ENCODE peak calls at places on chromosomes 4 and X, in nine cellular contexts. G, R, M, B, O, P, E, L and Q are unnamed samples. For H3K4me1 and H3K9me3, the result is how much of the 10 kb centered on the place peaks cover.

GRCh38 chrX:13994681-13995080 is 35.0 kb downstream of the GEMIN8 start:
- DNase-seq in P (no peak), G (no peak), L (no peak), M (no peak), E (no peak), R (no peak), B (no peak), O (no peak), Q (no peak)

GRCh38 chrX:66163447-66163846 is 600 bp upstream of the HEPH start:
- DNase-seq in E (no peak), M (no peak), B (no peak), R (no peak), G (no peak), O (no peak), P (no peak), L (no peak), Q (no peak)

GRCh38 chrX:40098264-40099045 is 697 bp upstream of the BCOR start:
- DNase-seq in E (no peak), O (peak), R (no peak), L (no peak), M (peak), G (peak), P (no peak), B (peak), Q (peak)

GRCh38 chr4:109184421-109184956 is 118.0 kb downstream of the COL25A1 start:
- DNase-seq in G (no peak), O (no peak), E (no peak), M (peak), L (no peak), P (no peak), B (no peak), R (no peak), Q (no peak)

GRCh38 chrX:39815621-39816020 is 282.1 kb downstream of the BCOR start:
- DNase-seq in L (peak), P (no peak), E (no peak), B (no peak), R (no peak), O (no peak), G (no peak), M (no peak), Q (no peak)

GRCh38 chrX:67734111-67734753 is 190.4 kb downstream of the AR start:
- DNase-seq in B (no peak), P (no peak), O (no peak), L (no peak), R (no peak), G (no peak), E (no peak), M (no peak), Q (no peak)

GRCh38 chr4:133151301-133151680 is 2.2 kb downstream of the PCDH10 start:
- DNase-seq in E (no peak), M (no peak), L (no peak), B (no peak), R (no peak), P (no peak), O (no peak), G (peak), Q (no peak)

GRCh38 chr4:115580901-115581300 is 467.5 kb upstream of the NDST4 start:
- DNase-seq in R (no peak), B (no peak), G (no peak), P (no peak), O (no peak), E (no peak), L (no peak), M (no peak), Q (no peak)

GRCh38 chr4:121706595-121707021 is 9.8 kb upstream of the ANXA5 start:
- DNase-seq in M (no peak), P (no peak), E (no peak), L (peak), G (no peak), B (no peak), R (no peak), O (no peak), Q (no peak)

GRCh38 chr4:89906787-89907521 is 12.3 kb downstream of the MMRN1 start:
- DNase-seq in M (no peak), L (no peak), R (no peak), P (no peak), O (no peak), G (no peak), E (no peak), B (no peak), Q (no peak)

GRCh38 chr4:146110847-146111485 is 64.6 kb upstream of the LSM6 start:
- DNase-seq in O (no peak), B (no peak), R (no peak), L (no peak), P (no peak), E (no peak), M (no peak), G (no peak), Q (no peak)
- H3K4me1 ChIP-seq in O (under half), B (under half), R (under half), L (under half), P (under half), E (under half), M (under half), G (under half), Q (under half)

GRCh38 chr4:1588306-1588705 is 95.8 kb downstream of the FAM53A start:
- DNase-seq in E (no peak), G (no peak), B (no peak), O (no peak), M (no peak), P (no peak), R (peak), L (no peak), Q (no peak)
- H3K9me3 ChIP-seq in E (under half), G (under half), B (under half), O (under half), M (under half), P (under half), R (under half), L (under half), Q (under half)

GRCh38 chr4:42339935-42340406 is 57.3 kb upstream of the SHISA3 start:
- DNase-seq in M (peak), P (no peak), O (peak), G (no peak), E (no peak), B (no peak), R (no peak), L (peak), Q (no peak)
- TF ChIP-seq POLR2A in M (no peak), P (no peak), O (no peak), G (no peak), E (no peak), B (no peak), R (no peak), L (no peak), Q (no peak)

GRCh38 chr4:147814334-147814733 is 82.4 kb downstream of the ARHGAP10 start:
- DNase-seq in O (no peak), G (no peak), P (no peak), M (no peak), R (no peak), B (no peak), L (no peak), E (no peak), Q (no peak)
- H3K4me1 ChIP-seq in O (under half), G (under half), P (under half), M (half or more), R (half or more), B (under half), L (under half), E (under half), Q (half or more)

GRCh38 chr4:54230479-54231418 is 1.7 kb downstream of the PDGFRA start:
- DNase-seq in L (no peak), R (peak), B (peak), P (peak), M (peak), O (peak), E (no peak), G (peak), Q (no peak)
- H3K9me3 ChIP-seq in L (under half), R (under half), B (under half), P (under half), M (under half), O (under half), E (under half), G (under half), Q (under half)

GRCh38 chr4:20700007-20700761 is at the start of gene PACRGL:
- DNase-seq in B (peak), O (peak), R (peak), P (peak), L (peak), M (peak), E (peak), G (peak), Q (peak)
- TF ChIP-seq POLR2A in B (no peak), O (peak), R (peak), P (peak), L (peak), M (no peak), E (peak), G (peak), Q (peak)

GRCh38 chr4:186684889-186685309 is 38.8 kb downstream of the FAT1 start:
- DNase-seq in P (no peak), O (no peak), E (no peak), R (no peak), G (no peak), B (no peak), M (no peak), L (no peak), Q (no peak)
- H3K4me1 ChIP-seq in P (under half), O (under half), E (under half), R (under half), G (under half), B (under half), M (under half), L (under half), Q (under half)